ENCODE peak calls at places on chromosomes 6 and 20, in eight cellular contexts. T is esophagus muscularis mucosa, K is RWPE2, U is pancreas, B is cardiac muscle cell, X is adrenal gland, E is stomach, R is uterus. V is an unnamed sample.

GRCh38 chr6:49805246-49805645 is 18.2 kb upstream of the PGK2 start:
- DNase-seq in K (no peak), U (no peak), E (no peak), B (no peak), X (no peak), T (no peak), R (no peak), V (no peak)

GRCh38 chr6:49736017-49736508 is 8.1 kb downstream of the CRISP3 start:
- DNase-seq in E (no peak), T (no peak), X (no peak), R (no peak), U (no peak), K (no peak), B (no peak), V (no peak)

GRCh38 chr20:19936801-19937583 is 80.2 kb upstream of the NAA20 start:
- DNase-seq in U (no peak), B (no peak), E (no peak), T (no peak), X (peak; percentile 36), R (no peak), K (no peak), V (no peak)

GRCh38 chr20:19806806-19807691 is 49.0 kb downstream of the RIN2 start:
- DNase-seq in B (peak; percentile 62), T (no peak), X (no peak), R (no peak), U (no peak), K (no peak), E (no peak), V (no peak)

GRCh38 chr6:119299694-119300093 is 49.9 kb downstream of the MAN1A1 start:
- DNase-seq in K (no peak), T (no peak), E (no peak), B (no peak), X (no peak), R (no peak), U (no peak), V (no peak)

GRCh38 chr6:166005401-166005845 is 162.2 kb downstream of the TBXT start:
- DNase-seq in R (peak; percentile 67), U (peak; percentile 70), E (no peak), X (peak; percentile 68), K (no peak), B (peak; percentile 79), T (peak; percentile 90), V (no peak)

GRCh38 chr6:87151471-87151785 is 3.9 kb upstream of the ZNF292 start:
- DNase-seq in U (no peak), K (no peak), B (no peak), E (no peak), R (no peak), T (no peak), X (no peak), V (no peak)

GRCh38 chr6:126373344-126373743 is 33.4 kb downstream of the CENPW start:
- DNase-seq in U (no peak), E (no peak), K (no peak), B (no peak), R (no peak), T (no peak), X (no peak), V (no peak)

GRCh38 chr6:32995448-32995847 is 13.9 kb downstream of the HLA-DOA start:
- DNase-seq in B (no peak), U (no peak), K (no peak), T (no peak), X (no peak), E (no peak), R (no peak), V (no peak)

GRCh38 chr20:59074456-59074855 is 31.9 kb upstream of the PRELID3B start:
- DNase-seq in E (no peak), B (no peak), U (no peak), R (no peak), X (no peak), T (no peak), K (no peak), V (no peak)

GRCh38 chr6:135183532-135184440 is 2.7 kb downstream of the MYB start:
- DNase-seq in B (peak; percentile 57), U (peak; percentile 65), R (no peak), K (no peak), T (no peak), X (peak; percentile 37), E (peak; percentile 67), V (peak; percentile 83)

GRCh38 chr6:99241905-99242534 is 107.5 kb downstream of the FAXC start:
- DNase-seq in U (no peak), R (no peak), X (no peak), T (no peak), E (peak; percentile 34), B (peak; percentile 26), K (no peak), V (no peak)

GRCh38 chr6:63813531-63813930 is 177.9 kb downstream of the PHF3 start:
- DNase-seq in B (no peak), T (no peak), K (no peak), R (no peak), X (no peak), E (no peak), U (no peak), V (no peak)

GRCh38 chr20:48025061-48025515 is 239.8 kb upstream of the SULF2 start:
- DNase-seq in E (no peak), R (peak; percentile 85), K (peak; percentile 92), U (no peak), T (no peak), B (peak; percentile 95), X (peak; percentile 95), V (no peak)

GRCh38 chr20:46303176-46303956 is 4.9 kb downstream of the CDH22 start:
- DNase-seq in U (no peak), B (no peak), E (no peak), K (no peak), R (no peak), T (no peak), X (no peak), V (no peak)

GRCh38 chr20:3483784-3484183 is 13.0 kb downstream of the ATRN start:
- DNase-seq in U (no peak), R (no peak), X (no peak), K (no peak), B (no peak), E (no peak), T (no peak), V (no peak)

GRCh38 chr6:99641270-99641669 is 34.6 kb downstream of the PRDM13 start:
- DNase-seq in R (no peak), K (no peak), B (no peak), E (no peak), T (no peak), X (no peak), U (no peak), V (no peak)

GRCh38 chr20:54698373-54698772 is 223.0 kb downstream of the DOK5 start:
- DNase-seq in T (no peak), U (no peak), K (no peak), E (no peak), X (no peak), B (no peak), R (no peak), V (no peak)

GRCh38 chr20:34420146-34420545 is 57.1 kb downstream of the ITCH start:
- DNase-seq in R (no peak), E (no peak), X (no peak), K (no peak), B (no peak), U (no peak), T (no peak), V (no peak)

GRCh38 chr6:137717074-137718073 is 149.7 kb upstream of the TNFAIP3 start:
- DNase-seq in K (peak; percentile 67), E (no peak), U (no peak), B (no peak), X (no peak), T (no peak), R (no peak), V (peak; percentile 29)

GRCh38 chr20:61263084-61263695 is 11.1 kb downstream of the CDH4 start:
- DNase-seq in K (no peak), T (no peak), R (no peak), E (no peak), U (peak; percentile 66), B (peak; percentile 22), X (peak; percentile 30), V (no peak)

GRCh38 chr20:18187020-18187419 is 49.4 kb downstream of the KAT14 start:
- DNase-seq in R (no peak), B (no peak), T (no peak), U (no peak), X (no peak), E (no peak), K (no peak), V (no peak)

DNA sequence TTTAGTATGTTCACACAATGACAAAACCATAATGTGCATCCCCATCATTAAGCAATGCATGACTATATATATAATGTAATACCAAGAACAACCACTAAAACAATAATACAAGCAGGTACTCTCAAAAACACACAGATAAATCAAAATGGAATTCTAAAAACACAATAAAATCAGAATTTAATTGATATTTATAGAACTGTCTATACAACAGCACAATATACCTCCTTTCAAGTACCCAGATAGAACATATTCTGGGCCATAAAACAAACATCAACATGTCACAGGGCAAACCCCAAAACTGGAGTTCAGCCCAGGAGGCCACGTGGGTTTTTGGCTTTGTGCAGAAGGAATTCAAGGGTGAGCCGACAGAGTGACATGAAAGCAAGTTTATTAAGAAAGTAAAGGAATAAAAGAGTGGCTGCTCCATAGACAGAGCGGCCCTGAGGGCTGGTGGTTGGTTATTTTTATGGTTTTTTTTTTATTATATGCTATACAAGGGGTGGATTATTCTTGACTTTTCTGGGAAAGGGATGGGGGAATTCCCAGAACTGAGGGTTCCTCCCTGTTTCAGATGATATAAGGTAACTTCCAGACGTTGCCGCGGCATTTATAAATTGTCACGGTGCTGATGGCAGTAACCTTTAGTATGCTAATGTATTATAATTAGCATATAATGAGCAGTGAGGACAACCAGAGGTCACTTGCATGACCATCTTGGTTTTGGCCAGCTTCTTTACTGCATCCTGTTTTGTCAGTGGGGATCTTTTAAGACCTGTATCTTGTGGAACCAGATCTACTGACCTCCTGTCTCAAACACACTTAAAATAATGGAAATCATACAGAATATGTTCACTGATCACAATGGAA is 5.6 kb downstream of the RAB23 start:
- DNase-seq in E (peak; percentile 35), K (no peak), X (peak; percentile 24), T (no peak), U (no peak), B (peak; percentile 69), R (peak; percentile 46), V (no peak)
- TF ChIP-seq CTCF in E (no peak), K (no peak), X (peak; percentile 25), T (no peak), U (no peak), B (peak; percentile 11), R (no peak), V (no peak)

GRCh38 chr6:81169166-81169565 is 583.3 kb downstream of the TENT5A start:
- DNase-seq in B (peak; percentile 29), X (no peak), T (no peak), E (no peak), R (no peak), K (no peak), U (no peak), V (no peak)
- H3K4me3 ChIP-seq in B (no peak overlapping the region), X (no peak overlapping the region), T (no peak overlapping the region), E (no peak overlapping the region), R (no peak overlapping the region), K (no peak overlapping the region), U (no peak overlapping the region), V (no peak overlapping the region)

GRCh38 chr6:113631616-113632015 is 225.5 kb upstream of the MARCKS start:
- DNase-seq in T (no peak), E (no peak), K (no peak), U (no peak), B (no peak), X (no peak), R (no peak), V (no peak)
- H3K4me1 ChIP-seq in T (peaks cover 45% of the 10 kb centered on the region), E (peaks cover 24% of the 10 kb centered on the region), K (peaks cover 38% of the 10 kb centered on the region), U (peaks cover 18% of the 10 kb centered on the region), B (peaks cover 18% of the 10 kb centered on the region), X (peaks cover 16% of the 10 kb centered on the region), R (no peaks in the 10 kb centered on the region), V (peaks cover 32% of the 10 kb centered on the region)

GRCh38 chr6:97925504-97925903 is 642.5 kb upstream of the MMS22L start:
- DNase-seq in T (no peak), U (no peak), R (no peak), B (no peak), X (no peak), E (no peak), K (no peak), V (no peak)
- TF ChIP-seq CTCF in T (no peak), U (no peak), R (no peak), B (no peak), X (no peak), E (no peak), K (peak; percentile 22), V (no peak)